ENCODE peak calls at places on chromosomes 11 and 22, in six cellular contexts. D, X, C, G, F and U are unnamed samples. For H3K36me3, the result is how much of the 10 kb centered on the place peaks cover.

GRCh38 chr11:124415356-124415923 is 9.2 kb downstream of the OR8B4 start:
- DNase-seq in D (no peak), X (no peak), C (no peak), G (no peak), F (no peak), U (no peak)

GRCh38 chr11:69691449-69691848 is 12.4 kb downstream of the FGF19 start:
- DNase-seq in D (no peak), X (peak), C (no peak), G (no peak), F (no peak), U (no peak)

GRCh38 chr22:32700186-32700882 is 101.2 kb upstream of the TIMP3 start:
- DNase-seq in D (no peak), X (no peak), C (no peak), G (no peak), F (no peak), U (peak)

GRCh38 chr22:25972397-25972796 is 196.9 kb upstream of the SEZ6L start:
- DNase-seq in D (no peak), X (no peak), C (no peak), G (no peak), F (no peak), U (no peak)

GRCh38 chr11:134574425-134574824 is 162.4 kb upstream of the B3GAT1 start:
- DNase-seq in D (no peak), X (peak), C (no peak), G (no peak), F (no peak), U (no peak)

GRCh38 chr22:42670921-42671709 is 21.9 kb upstream of the CYB5R3 start:
- DNase-seq in D (no peak), X (no peak), C (no peak), G (no peak), F (no peak), U (no peak)

GRCh38 chr11:47980093-47980906 is at the start of gene PTPRJ:
- DNase-seq in D (peak), X (peak), C (peak), G (peak), F (no peak), U (peak)

GRCh38 chr11:69683764-69684333 is 8.7 kb upstream of the LTO1 start:
- DNase-seq in D (no peak), X (peak), C (no peak), G (no peak), F (no peak), U (no peak)

GRCh38 chr22:41226728-41227655 is 13.7 kb downstream of the CHADL start:
- DNase-seq in D (no peak), X (no peak), C (no peak), G (no peak), F (peak), U (no peak)

GRCh38 chr11:124170801-124171586 is 12.2 kb upstream of the OR10D3 start:
- DNase-seq in D (no peak), X (no peak), C (no peak), G (no peak), F (no peak), U (no peak)

GRCh38 chr11:124577664-124578427 is 8.0 kb downstream of the OR8A1 start:
- DNase-seq in D (no peak), X (no peak), C (no peak), G (no peak), F (no peak), U (peak)

GRCh38 chr11:93123351-93123898 is 74.4 kb downstream of the SLC36A4 start:
- DNase-seq in D (peak), X (no peak), C (peak), G (no peak), F (no peak), U (peak)

GRCh38 chr11:130383363-130384168 is 44.8 kb downstream of the ADAMTS8 start:
- DNase-seq in D (no peak), X (no peak), C (no peak), G (no peak), F (peak), U (no peak)

GRCh38 chr11:123653997-123654565 is 343 bp downstream of the SCN3B start:
- DNase-seq in D (peak), X (peak), C (peak), G (no peak), F (no peak), U (peak)

GRCh38 chr22:44543362-44543761 is 45.3 kb upstream of the RTL6 start:
- DNase-seq in D (no peak), X (no peak), C (no peak), G (no peak), F (no peak), U (no peak)

GRCh38 chr11:13261600-13262061 is 16.0 kb upstream of the BMAL1 start:
- DNase-seq in D (no peak), X (no peak), C (peak), G (no peak), F (no peak), U (peak)

GRCh38 chr22:46994265-46994664 is 231.8 kb downstream of the TBC1D22A start:
- DNase-seq in D (no peak), X (no peak), C (no peak), G (no peak), F (no peak), U (no peak)

GRCh38 chr22:19902245-19902699 is 39.3 kb upstream of the COMT start:
- DNase-seq in D (no peak), X (no peak), C (no peak), G (no peak), F (no peak), U (no peak)

GRCh38 chr22:19903031-19903430 is 38.5 kb upstream of the COMT start:
- DNase-seq in D (no peak), X (no peak), C (no peak), G (no peak), F (no peak), U (no peak)

GRCh38 chr22:19904881-19905618 is 36.5 kb upstream of the COMT start:
- DNase-seq in D (no peak), X (no peak), C (no peak), G (no peak), F (no peak), U (no peak)

GRCh38 chr22:19904174-19904856 is 37.3 kb upstream of the COMT start:
- DNase-seq in D (no peak), X (no peak), C (no peak), G (no peak), F (no peak), U (no peak)

DNA sequence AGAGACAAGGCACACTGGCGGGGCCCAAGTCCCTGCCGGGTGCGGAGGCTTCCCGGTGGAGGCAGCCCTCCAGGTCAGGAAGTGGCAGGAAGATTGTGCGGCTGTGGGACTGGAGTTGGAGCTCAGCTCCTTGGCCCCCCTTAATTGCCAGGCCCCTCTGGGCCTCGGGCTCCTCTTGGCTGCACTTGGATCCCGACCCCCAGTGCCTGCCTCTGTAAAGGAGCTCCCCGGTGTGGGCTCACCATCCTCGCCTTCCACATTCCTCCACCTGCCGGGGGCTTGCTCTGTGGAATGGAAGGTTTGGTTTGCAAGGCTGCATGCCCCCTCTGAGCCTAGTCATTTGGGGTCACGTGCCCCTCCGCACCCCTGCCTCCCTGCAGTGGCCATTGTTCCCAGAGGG is 38.1 kb upstream of the COMT start:
- DNase-seq in D (no peak), X (no peak), C (no peak), G (no peak), F (no peak), U (no peak)
- H3K4me3 ChIP-seq in D (no peak), X (no peak), C (no peak), G (no peak), F (no peak), U (no peak)

GRCh38 chr11:114088216-114088615 is 28.7 kb downstream of the ZBTB16 start:
- DNase-seq in D (no peak), X (no peak), C (no peak), G (no peak), F (no peak), U (no peak)
- H3K36me3 ChIP-seq in D (under half), X (under half), C (under half), G (under half), F (under half), U (under half)

DNA sequence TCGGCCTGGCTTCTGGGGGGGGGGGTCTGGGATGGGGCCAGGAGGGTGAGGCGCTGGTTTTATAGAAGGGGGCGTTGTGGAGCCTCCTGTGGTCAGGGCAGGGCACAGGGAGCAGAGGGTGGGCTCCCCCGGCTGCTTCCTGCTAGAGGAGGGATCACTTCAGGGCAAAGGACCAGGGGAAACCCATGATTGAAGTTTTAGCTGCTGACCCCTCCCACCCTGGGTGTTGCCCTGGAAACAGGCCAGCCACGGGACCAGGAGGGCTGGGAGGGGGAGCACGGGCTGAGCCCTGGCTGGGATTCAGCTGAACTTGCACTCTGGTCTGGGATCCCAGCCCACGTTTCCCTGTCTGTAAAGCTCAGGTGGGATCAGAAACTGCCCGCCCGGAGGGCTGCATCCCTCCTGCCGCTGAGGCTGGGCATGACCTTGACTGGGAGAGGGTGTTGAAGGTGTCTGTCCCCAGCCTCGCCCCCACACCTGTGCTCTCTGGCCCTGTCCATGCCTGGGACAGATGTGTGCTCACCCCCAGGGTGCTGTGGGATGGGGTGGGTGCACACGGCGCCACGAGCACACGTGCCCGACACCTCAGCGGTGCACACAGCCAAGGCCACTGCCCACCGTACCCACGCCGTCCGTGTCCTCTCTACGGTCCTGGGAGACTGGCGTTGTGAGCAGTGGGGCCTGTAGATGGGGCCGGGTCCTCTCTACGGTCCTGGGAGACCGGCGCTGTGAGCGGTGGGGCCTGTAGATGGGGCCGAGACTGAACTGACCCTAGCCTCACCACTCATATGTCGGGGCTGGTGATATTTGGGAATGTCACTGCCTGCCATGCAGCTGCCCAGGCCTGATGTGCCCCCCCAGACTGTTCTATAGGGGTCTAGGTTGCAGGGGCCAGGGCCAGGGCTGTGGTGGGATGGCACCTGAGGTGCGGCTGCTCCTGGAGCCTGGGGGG is 2.3 kb downstream of the TSPAN4 start:
- DNase-seq in D (peak), X (peak), C (peak), G (no peak), F (peak), U (peak)
- H3K4me3 ChIP-seq in D (no peak), X (no peak), C (no peak), G (no peak), F (peak), U (peak)

DNA sequence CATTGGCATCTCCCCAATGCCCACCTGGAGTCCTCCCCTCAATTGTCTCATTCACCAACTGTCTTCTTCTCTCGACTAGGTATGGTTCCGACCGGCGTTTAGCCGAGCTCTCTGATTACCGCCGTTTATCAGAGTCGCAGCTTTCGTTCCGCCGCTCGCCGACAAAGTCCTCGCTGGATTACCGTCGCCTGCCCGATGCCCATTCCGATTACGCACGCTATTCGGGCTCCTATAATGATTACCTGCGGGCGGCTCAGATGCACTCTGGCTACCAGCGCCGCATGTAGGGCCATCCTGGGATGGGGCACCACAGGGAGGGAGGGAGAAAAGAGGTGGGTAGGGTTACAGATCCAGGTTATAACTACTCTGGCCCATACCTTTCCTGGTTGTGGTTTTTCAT is 10.0 kb downstream of the RBM14 start:
- DNase-seq in D (no peak), X (no peak), C (no peak), G (no peak), F (no peak), U (no peak)
- H3K36me3 ChIP-seq in D (under half), X (under half), C (under half), G (half or more), F (under half), U (half or more)

GRCh38 chr11:126317681-126318641 is 14.1 kb downstream of the DCPS start:
- DNase-seq in D (no peak), X (peak), C (peak), G (no peak), F (peak), U (peak)
- H3K4me3 ChIP-seq in D (no peak), X (no peak), C (no peak), G (peak), F (peak), U (peak)

GRCh38 chr11:65323813-65324212 is 9.1 kb downstream of the CDC42EP2 start:
- DNase-seq in D (no peak), X (no peak), C (no peak), G (no peak), F (no peak), U (no peak)

GRCh38 chr11:65320386-65321075 is 5.9 kb downstream of the CDC42EP2 start:
- DNase-seq in D (no peak), X (no peak), C (no peak), G (no peak), F (no peak), U (no peak)

GRCh38 chr11:65321828-65322495 is 7.3 kb downstream of the CDC42EP2 start:
- DNase-seq in D (no peak), X (no peak), C (no peak), G (no peak), F (no peak), U (no peak)

GRCh38 chr11:65316979-65317786 is 2.5 kb downstream of the CDC42EP2 start:
- DNase-seq in D (peak), X (no peak), C (peak), G (no peak), F (peak), U (peak)

DNA sequence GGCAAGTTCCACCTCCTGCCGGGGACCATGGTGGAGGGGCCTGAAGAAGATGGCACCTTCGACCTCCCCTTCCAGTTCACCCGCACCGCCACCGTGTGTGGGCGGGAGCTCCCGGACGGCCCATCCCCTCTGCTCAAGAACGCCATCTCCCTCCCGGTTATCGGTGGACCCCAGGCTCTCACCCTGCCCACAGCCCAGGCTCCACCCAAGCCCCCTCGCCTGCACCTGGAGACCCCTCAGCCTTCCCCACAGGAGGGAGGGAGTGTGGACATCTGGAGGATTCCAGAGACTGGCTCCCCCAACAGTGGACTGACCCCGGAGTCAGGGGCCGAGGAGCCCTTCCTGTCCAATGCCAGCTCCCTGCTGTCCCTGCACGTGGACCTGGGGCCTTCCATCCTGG is 6.4 kb downstream of the CDC42EP2 start:
- DNase-seq in D (no peak), X (no peak), C (no peak), G (no peak), F (no peak), U (no peak)
- H3K36me3 ChIP-seq in D (under half), X (under half), C (under half), G (under half), F (under half), U (half or more)

DNA sequence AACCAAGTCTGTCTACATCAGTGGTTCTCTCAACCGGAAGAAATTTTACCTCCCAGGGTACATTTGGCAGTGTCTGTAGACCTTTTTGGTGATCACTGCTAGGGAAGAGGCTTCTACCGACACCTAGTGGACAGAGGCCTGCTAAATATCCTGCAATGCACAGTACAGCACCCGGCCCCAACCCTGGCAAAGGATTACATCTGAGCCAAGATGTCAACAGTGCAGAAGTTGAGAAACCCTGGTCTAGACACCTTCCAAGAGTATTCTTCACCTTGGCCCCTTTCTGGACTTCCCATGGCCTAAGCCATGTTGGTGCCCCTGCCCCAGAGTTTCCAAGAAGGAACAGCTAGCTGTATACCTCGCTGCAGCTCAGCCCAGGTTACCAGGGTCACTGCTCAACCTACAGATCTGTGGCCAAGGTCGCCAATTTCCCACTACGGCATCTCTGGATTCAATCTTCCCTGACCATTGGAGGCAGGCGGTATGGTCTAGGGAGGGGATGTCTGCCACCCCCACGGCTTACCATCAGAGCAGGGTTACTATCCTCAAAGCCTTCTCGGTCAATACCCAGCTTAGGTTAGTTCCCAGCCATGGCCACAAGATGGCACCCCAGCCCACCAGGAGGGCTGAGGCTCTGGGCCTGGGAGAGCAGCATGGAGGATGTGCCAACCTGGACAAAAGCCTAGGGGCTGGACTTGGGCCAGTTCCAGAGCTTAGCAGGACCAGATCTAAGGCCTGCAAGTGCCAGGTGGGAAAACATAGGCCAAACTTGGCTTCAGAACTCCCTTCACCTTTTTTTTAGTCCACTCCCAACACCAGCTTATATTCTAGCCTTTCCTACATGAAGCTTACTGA is 3.7 kb upstream of the KCNC1 start:
- DNase-seq in D (peak), X (peak), C (peak), G (peak), F (peak), U (peak)
- H3K4me3 ChIP-seq in D (no peak), X (no peak), C (no peak), G (no peak), F (no peak), U (no peak)

GRCh38 chr11:2393111-2393868 is 7.3 kb upstream of the TSSC4 start:
- DNase-seq in D (no peak), X (no peak), C (no peak), G (no peak), F (no peak), U (no peak)

GRCh38 chr11:2395856-2396255 is 4.7 kb upstream of the TSSC4 start:
- DNase-seq in D (no peak), X (no peak), C (no peak), G (no peak), F (no peak), U (no peak)

GRCh38 chr11:2395211-2395730 is 5.3 kb upstream of the TSSC4 start:
- DNase-seq in D (no peak), X (no peak), C (no peak), G (no peak), F (no peak), U (no peak)

GRCh38 chr11:2393941-2394817 is 6.4 kb upstream of the TSSC4 start:
- DNase-seq in D (no peak), X (peak), C (no peak), G (no peak), F (no peak), U (no peak)

GRCh38 chr11:2394818-2395105 is 5.8 kb upstream of the TSSC4 start:
- DNase-seq in D (no peak), X (no peak), C (no peak), G (no peak), F (no peak), U (no peak)
- H3K36me3 ChIP-seq in D (under half), X (under half), C (under half), G (under half), F (under half), U (half or more)